ENCODE peak calls at places on chromosomes 3 and 15, in nine cellular contexts. One of them, this sample, is unnamed.

GRCh38 chr3:124491098-124491497 is 239.2 kb upstream of the UMPS start:
- DNase-seq in tibial nerve: no peak
- DNase-seq in endothelial cell: no peak
- DNase-seq in HFF-Myc: no peak
- DNase-seq in upper lobe of right lung: no peak
- DNase-seq in hepatocyte: no peak
- DNase-seq in transverse colon: peak; percentile 49
- DNase-seq in choroid plexus epithelial cell: no peak
- DNase-seq in Calu3: no peak
- DNase-seq in this sample: no peak

GRCh38 chr15:80401471-80401870 is 2.7 kb upstream of the ARNT2 start:
- DNase-seq in upper lobe of right lung: no peak
- DNase-seq in transverse colon: no peak
- DNase-seq in hepatocyte: no peak
- DNase-seq in tibial nerve: no peak
- DNase-seq in HFF-Myc: no peak
- DNase-seq in Calu3: no peak
- DNase-seq in endothelial cell: no peak
- DNase-seq in choroid plexus epithelial cell: no peak
- DNase-seq in this sample: no peak

GRCh38 chr3:116886202-116886893 is 176.8 kb downstream of the TUSC7 start:
- DNase-seq in hepatocyte: no peak
- DNase-seq in Calu3: no peak
- DNase-seq in choroid plexus epithelial cell: no peak
- DNase-seq in endothelial cell: no peak
- DNase-seq in upper lobe of right lung: no peak
- DNase-seq in HFF-Myc: no peak
- DNase-seq in transverse colon: no peak
- DNase-seq in tibial nerve: no peak
- DNase-seq in this sample: no peak

GRCh38 chr3:128495435-128495970 is 2.5 kb upstream of the GATA2 start:
- DNase-seq in Calu3: no peak
- DNase-seq in tibial nerve: no peak
- DNase-seq in choroid plexus epithelial cell: no peak
- DNase-seq in HFF-Myc: no peak
- DNase-seq in upper lobe of right lung: no peak
- DNase-seq in hepatocyte: no peak
- DNase-seq in endothelial cell: no peak
- DNase-seq in transverse colon: no peak
- DNase-seq in this sample: no peak

GRCh38 chr3:128845695-128846491 is 33.5 kb upstream of the ACAD9 start:
- DNase-seq in hepatocyte: peak; percentile 79
- DNase-seq in upper lobe of right lung: peak; percentile 92
- DNase-seq in HFF-Myc: peak; percentile 25
- DNase-seq in tibial nerve: peak; percentile 65
- DNase-seq in endothelial cell: peak; percentile 77
- DNase-seq in choroid plexus epithelial cell: peak; percentile 66
- DNase-seq in Calu3: peak; percentile 96
- DNase-seq in transverse colon: peak; percentile 84
- DNase-seq in this sample: peak; percentile 83

GRCh38 chr3:61862614-61863289 is 301.4 kb downstream of the PTPRG start:
- DNase-seq in HFF-Myc: no peak
- DNase-seq in Calu3: no peak
- DNase-seq in endothelial cell: no peak
- DNase-seq in upper lobe of right lung: no peak
- DNase-seq in hepatocyte: peak; percentile 18
- DNase-seq in tibial nerve: no peak
- DNase-seq in transverse colon: no peak
- DNase-seq in choroid plexus epithelial cell: no peak
- DNase-seq in this sample: no peak

GRCh38 chr3:165669502-165669901 is 167.7 kb downstream of the BCHE start:
- DNase-seq in tibial nerve: no peak
- DNase-seq in HFF-Myc: no peak
- DNase-seq in hepatocyte: no peak
- DNase-seq in choroid plexus epithelial cell: peak; percentile 1
- DNase-seq in Calu3: no peak
- DNase-seq in transverse colon: no peak
- DNase-seq in upper lobe of right lung: no peak
- DNase-seq in endothelial cell: no peak
- DNase-seq in this sample: no peak

GRCh38 chr3:136787226-136787793 is 31.6 kb upstream of the SLC35G2 start:
- DNase-seq in choroid plexus epithelial cell: peak; percentile 78
- DNase-seq in HFF-Myc: no peak
- DNase-seq in endothelial cell: no peak
- DNase-seq in upper lobe of right lung: no peak
- DNase-seq in hepatocyte: no peak
- DNase-seq in tibial nerve: no peak
- DNase-seq in transverse colon: peak; percentile 18
- DNase-seq in Calu3: peak; percentile 50
- DNase-seq in this sample: peak; percentile 24

GRCh38 chr3:14275962-14276909 is 97.6 kb downstream of the LSM3 start:
- DNase-seq in Calu3: no peak
- DNase-seq in HFF-Myc: no peak
- DNase-seq in transverse colon: no peak
- DNase-seq in endothelial cell: no peak
- DNase-seq in upper lobe of right lung: no peak
- DNase-seq in tibial nerve: no peak
- DNase-seq in hepatocyte: no peak
- DNase-seq in choroid plexus epithelial cell: no peak
- DNase-seq in this sample: no peak

GRCh38 chr15:85704720-85705119 is 90.0 kb downstream of the KLHL25 start:
- DNase-seq in hepatocyte: no peak
- DNase-seq in transverse colon: no peak
- DNase-seq in tibial nerve: no peak
- DNase-seq in HFF-Myc: no peak
- DNase-seq in endothelial cell: no peak
- DNase-seq in Calu3: no peak
- DNase-seq in upper lobe of right lung: no peak
- DNase-seq in choroid plexus epithelial cell: no peak
- DNase-seq in this sample: peak; percentile 84

GRCh38 chr15:85704021-85704420 is 90.7 kb downstream of the KLHL25 start:
- DNase-seq in HFF-Myc: no peak
- DNase-seq in endothelial cell: no peak
- DNase-seq in upper lobe of right lung: no peak
- DNase-seq in hepatocyte: no peak
- DNase-seq in transverse colon: no peak
- DNase-seq in tibial nerve: no peak
- DNase-seq in Calu3: no peak
- DNase-seq in choroid plexus epithelial cell: no peak
- DNase-seq in this sample: no peak

GRCh38 chr15:85700767-85701166 is 94.0 kb downstream of the KLHL25 start:
- DNase-seq in HFF-Myc: no peak
- DNase-seq in choroid plexus epithelial cell: no peak
- DNase-seq in Calu3: no peak
- DNase-seq in transverse colon: no peak
- DNase-seq in hepatocyte: no peak
- DNase-seq in upper lobe of right lung: no peak
- DNase-seq in endothelial cell: no peak
- DNase-seq in tibial nerve: no peak
- DNase-seq in this sample: no peak

GRCh38 chr15:85706779-85707518 is 87.8 kb downstream of the KLHL25 start:
- DNase-seq in transverse colon: peak; percentile 23
- DNase-seq in choroid plexus epithelial cell: peak; percentile 90
- DNase-seq in HFF-Myc: no peak
- DNase-seq in endothelial cell: no peak
- DNase-seq in tibial nerve: no peak
- DNase-seq in upper lobe of right lung: no peak
- DNase-seq in Calu3: no peak
- DNase-seq in hepatocyte: peak; percentile 43
- DNase-seq in this sample: peak; percentile 97

GRCh38 chr15:85702321-85703230 is 92.1 kb downstream of the KLHL25 start:
- DNase-seq in endothelial cell: no peak
- DNase-seq in Calu3: no peak
- DNase-seq in choroid plexus epithelial cell: peak; percentile 74
- DNase-seq in hepatocyte: no peak
- DNase-seq in HFF-Myc: no peak
- DNase-seq in transverse colon: no peak
- DNase-seq in upper lobe of right lung: no peak
- DNase-seq in tibial nerve: no peak
- DNase-seq in this sample: no peak
- TF ChIP-seq CTCF in endothelial cell: no peak
- TF ChIP-seq CTCF in Calu3: no peak
- TF ChIP-seq CTCF in choroid plexus epithelial cell: no peak
- TF ChIP-seq CTCF in hepatocyte: no peak
- TF ChIP-seq CTCF in HFF-Myc: no peak
- TF ChIP-seq CTCF in transverse colon: no peak
- TF ChIP-seq CTCF in upper lobe of right lung: no peak
- TF ChIP-seq CTCF in tibial nerve: no peak
- TF ChIP-seq CTCF in this sample: no peak

GRCh38 chr3:194269610-194270145 is 81.5 kb downstream of the CPN2 start:
- DNase-seq in upper lobe of right lung: peak; percentile 89
- DNase-seq in endothelial cell: no peak
- DNase-seq in Calu3: peak; percentile 83
- DNase-seq in tibial nerve: peak; percentile 60
- DNase-seq in transverse colon: peak; percentile 64
- DNase-seq in hepatocyte: peak; percentile 37
- DNase-seq in choroid plexus epithelial cell: peak; percentile 88
- DNase-seq in HFF-Myc: no peak
- DNase-seq in this sample: no peak
- TF ChIP-seq CTCF in upper lobe of right lung: peak; percentile 60
- TF ChIP-seq CTCF in endothelial cell: peak; percentile 28
- TF ChIP-seq CTCF in Calu3: peak; percentile 42
- TF ChIP-seq CTCF in tibial nerve: peak; percentile 50
- TF ChIP-seq CTCF in transverse colon: peak; percentile 65
- TF ChIP-seq CTCF in hepatocyte: peak; percentile 26
- TF ChIP-seq CTCF in choroid plexus epithelial cell: peak; percentile 78
- TF ChIP-seq CTCF in HFF-Myc: peak; percentile 19
- TF ChIP-seq CTCF in this sample: peak; percentile 74

GRCh38 chr3:107791450-107791849 is 268.7 kb downstream of the BBX start:
- DNase-seq in tibial nerve: no peak
- DNase-seq in upper lobe of right lung: no peak
- DNase-seq in endothelial cell: no peak
- DNase-seq in HFF-Myc: no peak
- DNase-seq in hepatocyte: no peak
- DNase-seq in choroid plexus epithelial cell: no peak
- DNase-seq in Calu3: no peak
- DNase-seq in transverse colon: no peak
- DNase-seq in this sample: no peak

GRCh38 chr3:107796786-107797185 is 274.0 kb downstream of the BBX start:
- DNase-seq in endothelial cell: no peak
- DNase-seq in tibial nerve: no peak
- DNase-seq in upper lobe of right lung: no peak
- DNase-seq in hepatocyte: peak; percentile 36
- DNase-seq in Calu3: peak; percentile 16
- DNase-seq in HFF-Myc: no peak
- DNase-seq in choroid plexus epithelial cell: peak; percentile 93
- DNase-seq in transverse colon: no peak
- DNase-seq in this sample: peak; percentile 83

GRCh38 chr3:107797586-107797985 is 274.8 kb downstream of the BBX start:
- DNase-seq in choroid plexus epithelial cell: no peak
- DNase-seq in hepatocyte: no peak
- DNase-seq in upper lobe of right lung: no peak
- DNase-seq in endothelial cell: no peak
- DNase-seq in tibial nerve: no peak
- DNase-seq in HFF-Myc: no peak
- DNase-seq in Calu3: no peak
- DNase-seq in transverse colon: no peak
- DNase-seq in this sample: no peak

GRCh38 chr3:107795514-107796094 is 272.8 kb downstream of the BBX start:
- DNase-seq in Calu3: no peak
- DNase-seq in tibial nerve: no peak
- DNase-seq in endothelial cell: no peak
- DNase-seq in choroid plexus epithelial cell: no peak
- DNase-seq in upper lobe of right lung: no peak
- DNase-seq in HFF-Myc: no peak
- DNase-seq in transverse colon: no peak
- DNase-seq in hepatocyte: no peak
- DNase-seq in this sample: no peak

GRCh38 chr3:107794664-107795443 is 272.1 kb downstream of the BBX start:
- DNase-seq in Calu3: no peak
- DNase-seq in tibial nerve: peak; percentile 18
- DNase-seq in endothelial cell: no peak
- DNase-seq in upper lobe of right lung: no peak
- DNase-seq in choroid plexus epithelial cell: peak; percentile 30
- DNase-seq in hepatocyte: no peak
- DNase-seq in transverse colon: no peak
- DNase-seq in HFF-Myc: no peak
- DNase-seq in this sample: peak; percentile 41
- TF ChIP-seq CTCF in Calu3: no peak
- TF ChIP-seq CTCF in tibial nerve: peak; percentile 15
- TF ChIP-seq CTCF in endothelial cell: no peak
- TF ChIP-seq CTCF in upper lobe of right lung: peak; percentile 29
- TF ChIP-seq CTCF in choroid plexus epithelial cell: peak; percentile 47
- TF ChIP-seq CTCF in hepatocyte: no peak
- TF ChIP-seq CTCF in transverse colon: peak; percentile 13
- TF ChIP-seq CTCF in HFF-Myc: peak; percentile 33
- TF ChIP-seq CTCF in this sample: peak; percentile 25

GRCh38 chr3:57757642-57758297 is 1.7 kb downstream of the SLMAP start:
- DNase-seq in hepatocyte: peak; percentile 30
- DNase-seq in HFF-Myc: no peak
- DNase-seq in tibial nerve: no peak
- DNase-seq in transverse colon: peak; percentile 13
- DNase-seq in Calu3: no peak
- DNase-seq in upper lobe of right lung: peak; percentile 64
- DNase-seq in choroid plexus epithelial cell: peak; percentile 60
- DNase-seq in endothelial cell: peak; percentile 13
- DNase-seq in this sample: no peak

GRCh38 chr3:57753016-57753415 is 3.1 kb upstream of the SLMAP start:
- DNase-seq in choroid plexus epithelial cell: no peak
- DNase-seq in hepatocyte: no peak
- DNase-seq in transverse colon: no peak
- DNase-seq in HFF-Myc: no peak
- DNase-seq in upper lobe of right lung: no peak
- DNase-seq in tibial nerve: no peak
- DNase-seq in Calu3: no peak
- DNase-seq in endothelial cell: no peak
- DNase-seq in this sample: no peak

GRCh38 chr3:57756022-57756527 is at the start of gene SLMAP:
- DNase-seq in tibial nerve: peak; percentile 93
- DNase-seq in upper lobe of right lung: peak; percentile 99
- DNase-seq in hepatocyte: peak; percentile 98
- DNase-seq in endothelial cell: peak; percentile 86
- DNase-seq in Calu3: peak; percentile 96
- DNase-seq in HFF-Myc: peak; percentile 90
- DNase-seq in choroid plexus epithelial cell: peak; percentile 98
- DNase-seq in transverse colon: peak; percentile 98
- DNase-seq in this sample: peak; percentile 97

GRCh38 chr3:57756528-57757401 is 656 bp downstream of the SLMAP start:
- DNase-seq in transverse colon: peak; percentile 35
- DNase-seq in upper lobe of right lung: peak; percentile 75
- DNase-seq in hepatocyte: peak; percentile 63
- DNase-seq in endothelial cell: peak; percentile 51
- DNase-seq in tibial nerve: no peak
- DNase-seq in choroid plexus epithelial cell: peak; percentile 46
- DNase-seq in Calu3: peak; percentile 38
- DNase-seq in HFF-Myc: no peak
- DNase-seq in this sample: peak; percentile 38

DNA sequence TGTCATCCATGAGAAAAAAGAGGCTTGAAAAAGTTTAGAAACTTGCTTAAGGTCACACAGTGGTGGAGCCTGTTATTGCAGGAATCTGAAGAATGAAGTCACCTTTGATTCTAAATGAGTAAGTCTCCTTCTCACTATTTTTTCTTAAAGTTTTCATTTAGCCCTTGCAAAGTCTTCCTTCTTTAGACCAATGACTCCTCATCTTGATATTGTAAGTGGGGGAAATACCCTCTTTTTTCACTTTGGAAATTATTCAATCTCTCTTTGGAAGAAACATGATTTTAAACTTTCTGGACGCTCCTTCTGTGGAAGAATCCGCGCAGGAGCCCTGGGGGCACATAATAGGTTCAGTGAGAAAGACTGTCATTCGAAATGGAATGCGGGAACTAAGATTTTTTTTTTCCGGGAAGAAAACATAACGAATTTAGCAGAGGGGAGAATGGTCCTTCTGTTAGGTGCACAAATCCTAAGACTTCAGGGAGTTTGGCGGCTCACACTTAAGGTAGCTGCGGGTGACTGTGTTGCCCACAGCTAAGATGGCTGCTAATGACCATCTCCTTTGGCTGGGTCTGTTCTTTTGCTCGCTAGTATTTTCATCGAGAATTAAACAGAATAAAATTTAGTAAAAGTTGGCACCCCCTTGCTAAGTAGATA is 614 bp upstream of the SLMAP start:
- DNase-seq in HFF-Myc: no peak
- DNase-seq in endothelial cell: no peak
- DNase-seq in choroid plexus epithelial cell: peak; percentile 78
- DNase-seq in transverse colon: peak; percentile 60
- DNase-seq in tibial nerve: no peak
- DNase-seq in hepatocyte: peak; percentile 71
- DNase-seq in Calu3: peak; percentile 46
- DNase-seq in upper lobe of right lung: no peak
- DNase-seq in this sample: peak; percentile 60
- TF ChIP-seq CTCF in HFF-Myc: no peak
- TF ChIP-seq CTCF in endothelial cell: peak; percentile 11
- TF ChIP-seq CTCF in choroid plexus epithelial cell: peak; percentile 5
- TF ChIP-seq CTCF in transverse colon: peak; percentile 58
- TF ChIP-seq CTCF in tibial nerve: no peak
- TF ChIP-seq CTCF in hepatocyte: peak; percentile 28
- TF ChIP-seq CTCF in Calu3: no peak
- TF ChIP-seq CTCF in upper lobe of right lung: peak; percentile 22
- TF ChIP-seq CTCF in this sample: peak; percentile 13

This sample was measured in cardiac muscle cell.